ENCODE peak calls at places on chromosomes 12 and 14, in six cellular contexts. N is H1, G is H9, O is neuronal stem cell, F is mesenchymal stem cell, Y is trophoblast cell. Q is an unnamed sample.

GRCh38 chr12:65306603-65307501 is 28.4 kb downstream of the MSRB3 start:
- DNase-seq in Y (peak; percentile 43), O (no peak), N (no peak), F (peak; percentile 96), G (peak; percentile 37), Q (peak; percentile 75)

GRCh38 chr12:130846386-130846785 is 7.3 kb upstream of the STX2 start:
- DNase-seq in O (no peak), G (no peak), Y (no peak), N (no peak), F (no peak), Q (no peak)

GRCh38 chr12:131473721-131474709 is 236.9 kb upstream of the SFSWAP start:
- DNase-seq in O (no peak), Y (no peak), F (no peak), N (no peak), G (peak; percentile 81), Q (no peak)

GRCh38 chr14:103519837-103520212 is 2.8 kb downstream of the CKB start:
- DNase-seq in O (no peak), N (no peak), F (no peak), G (no peak), Y (peak; percentile 33), Q (no peak)

GRCh38 chr14:90511252-90511651 is 114.4 kb downstream of the CALM1 start:
- DNase-seq in F (no peak), Y (no peak), G (no peak), N (no peak), O (no peak), Q (no peak)

GRCh38 chr12:9039397-9039977 is 50.1 kb downstream of the KLRG1 start:
- DNase-seq in Y (peak; percentile 19), F (peak; percentile 64), G (no peak), N (no peak), O (peak; percentile 26), Q (peak; percentile 40)

GRCh38 chr12:111569363-111570089 is 29.6 kb downstream of the ATXN2 start:
- DNase-seq in N (no peak), G (peak; percentile 18), O (no peak), F (no peak), Y (peak; percentile 73), Q (no peak)

GRCh38 chr12:110874781-110875180 is 28.0 kb downstream of the CCDC63 start:
- DNase-seq in Y (no peak), F (no peak), N (no peak), G (no peak), O (no peak), Q (no peak)

GRCh38 chr12:48788852-48789775 is at the start of gene ADCY6:
- DNase-seq in O (peak; percentile 84), F (peak; percentile 80), N (no peak), G (peak; percentile 86), Y (peak; percentile 22), Q (peak; percentile 70)

GRCh38 chr12:102394200-102394599 is 86.2 kb downstream of the IGF1 start:
- DNase-seq in N (no peak), G (no peak), F (no peak), O (no peak), Y (no peak), Q (no peak)

GRCh38 chr12:91432755-91433154 is 250.1 kb upstream of the DCN start:
- DNase-seq in N (no peak), Y (no peak), F (no peak), O (no peak), G (no peak), Q (no peak)

GRCh38 chr14:90384543-90384911 is 12.3 kb upstream of the CALM1 start:
- DNase-seq in N (no peak), Y (no peak), G (no peak), O (no peak), F (no peak), Q (peak; percentile 46)

GRCh38 chr12:94140556-94140955 is 7.8 kb upstream of the PLXNC1 start:
- DNase-seq in F (peak; percentile 29), N (peak; percentile 54), Y (no peak), G (peak; percentile 85), O (no peak), Q (peak; percentile 10)

GRCh38 chr12:67414011-67414715 is 145.0 kb downstream of the CAND1 start:
- DNase-seq in Y (no peak), F (no peak), G (no peak), O (no peak), N (no peak), Q (no peak)

GRCh38 chr14:75229923-75230792 is 48.5 kb upstream of the FOS start:
- DNase-seq in F (peak; percentile 38), O (no peak), N (no peak), G (no peak), Y (no peak), Q (peak; percentile 34)

GRCh38 chr14:23118506-23119361 is at the start of gene CEBPE:
- DNase-seq in Y (no peak), F (no peak), O (no peak), G (no peak), N (no peak), Q (no peak)

GRCh38 chr12:125157177-125157576 is 91.9 kb downstream of the AACS start:
- DNase-seq in F (no peak), N (no peak), G (no peak), Y (no peak), O (no peak), Q (no peak)

GRCh38 chr14:74238974-74239847 is at the start of gene VSX2:
- DNase-seq in N (no peak), O (no peak), Y (no peak), G (peak; percentile 78), F (no peak), Q (no peak)

GRCh38 chr12:130644124-130644523 is 72.0 kb downstream of the RIMBP2 start:
- DNase-seq in G (no peak), O (no peak), Y (no peak), N (no peak), F (no peak), Q (no peak)

GRCh38 chr12:108241961-108242360 is 97.2 kb downstream of the CMKLR1 start:
- DNase-seq in N (no peak), F (no peak), G (no peak), Y (no peak), O (no peak), Q (no peak)

GRCh38 chr14:105450864-105451720 is 23.5 kb upstream of the CRIP2 start:
- DNase-seq in F (no peak), G (no peak), Y (no peak), N (no peak), O (no peak), Q (no peak)
- H3K4me2 ChIP-seq in F (no peak overlapping the region), G (no peak overlapping the region), Y (no peak overlapping the region), N (no peak overlapping the region), O (no peak overlapping the region), Q (no peak overlapping the region)

GRCh38 chr12:30753233-30753632 is 1.5 kb downstream of the CAPRIN2 start:
- DNase-seq in F (peak; percentile 75), Y (no peak), O (peak; percentile 8), N (no peak), G (peak; percentile 59), Q (peak; percentile 39)

GRCh38 chr12:30753761-30754382 is 879 bp downstream of the CAPRIN2 start:
- DNase-seq in G (no peak), O (no peak), Y (peak; percentile 18), F (peak; percentile 55), N (no peak), Q (peak; percentile 32)

GRCh38 chr12:30752255-30752654 is 2.5 kb downstream of the CAPRIN2 start:
- DNase-seq in G (no peak), O (no peak), N (no peak), F (no peak), Y (no peak), Q (no peak)

GRCh38 chr12:30746190-30746589 is 8.6 kb downstream of the CAPRIN2 start:
- DNase-seq in F (no peak), Y (no peak), N (no peak), G (no peak), O (no peak), Q (no peak)

GRCh38 chr12:30748150-30748549 is 6.6 kb downstream of the CAPRIN2 start:
- DNase-seq in F (no peak), O (no peak), G (no peak), N (no peak), Y (no peak), Q (no peak)
- H3K14ac ChIP-seq in F (no peak overlapping the region), O (no peak overlapping the region), G (no peak overlapping the region), N (no peak overlapping the region), Y (no peak overlapping the region), Q (no peak overlapping the region)

DNA sequence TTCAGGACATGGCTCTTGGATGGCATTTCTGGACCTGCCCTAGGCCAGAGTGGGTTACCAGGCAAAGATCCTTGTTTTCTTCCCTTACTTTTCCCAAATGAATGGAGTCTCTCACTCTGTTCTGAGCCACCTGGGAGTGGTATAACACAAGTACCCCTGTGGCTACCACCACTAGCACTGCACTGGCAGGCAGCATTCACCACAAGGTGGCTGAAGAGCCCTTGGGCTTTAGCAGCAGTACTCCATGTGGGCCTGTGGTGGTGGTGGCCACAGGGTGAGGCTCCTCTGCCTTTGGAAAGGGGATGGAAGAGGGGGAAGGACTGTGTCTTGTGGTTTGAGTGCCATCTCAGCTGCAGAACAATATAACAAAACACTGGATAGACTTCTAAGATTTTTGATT is 38.0 kb upstream of the LMNTD1 start:
- DNase-seq in N (peak; percentile 1), Y (no peak), F (peak; percentile 5), O (no peak), G (peak; percentile 70), Q (no peak)
- H3K4me2 ChIP-seq in N (no peak overlapping the region), Y (no peak overlapping the region), F (no peak overlapping the region), O (no peak overlapping the region), G (no peak overlapping the region), Q (no peak overlapping the region)

DNA sequence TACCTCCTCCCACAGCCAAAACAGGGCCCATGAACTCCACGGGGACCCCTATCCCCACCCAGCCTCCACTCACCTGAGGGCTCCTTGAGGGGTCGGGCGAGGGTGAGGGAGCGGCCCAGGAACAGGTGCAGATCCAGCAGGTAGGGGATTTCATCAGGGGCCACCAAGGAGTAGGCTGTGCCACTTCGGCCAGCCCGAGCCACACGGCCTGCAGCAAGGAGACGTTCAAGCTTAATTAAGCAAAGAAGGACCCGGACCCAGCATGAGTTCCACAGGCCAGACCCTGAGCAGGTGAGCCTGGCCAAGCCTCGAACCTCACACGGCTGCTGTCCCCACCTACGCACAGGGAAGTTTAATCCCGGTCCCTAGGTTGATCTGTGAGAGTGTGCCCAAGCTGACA is 15.6 kb downstream of the DDX54 start:
- DNase-seq in Y (no peak), G (no peak), O (no peak), F (no peak), N (no peak), Q (no peak)
- H3K14ac ChIP-seq in Y (no peak overlapping the region), G (no peak overlapping the region), O (no peak overlapping the region), F (no peak overlapping the region), N (no peak overlapping the region), Q (no peak overlapping the region)

GRCh38 chr12:64181504-64182291 is 40.4 kb downstream of the KICS2 start:
- DNase-seq in O (peak; percentile 23), F (peak; percentile 97), G (peak; percentile 45), Y (peak; percentile 69), N (no peak), Q (peak; percentile 99)
- H3K4me2 ChIP-seq in O (no peak overlapping the region), F (peak overlapping the region; percentile 34), G (no peak overlapping the region), Y (peak overlapping the region; percentile 22), N (no peak overlapping the region), Q (peak overlapping the region; percentile 80)

Q was measured in IMR-90.